ENCODE peak calls at places on chromosome 2, in five cellular contexts. X is A549; B is activated T-helper 1 cell treated with anti-CD3 and anti-CD28 coated beads, Interleukin-12 subunit alpha, Interleukin-12 subunit beta, Interleukin-2, Interleukin-4 antibody, amounts not matched to agents 30 ng/mL and 10 ng/mL and 1 ng/mL, durations not matched to agents 14 hours and 24 hours and 36 hours; D is immature natural killer cell; E is activated naive CD4-positive, alpha-beta T cell treated with anti-CD3 and anti-CD28 coated beads, Interleukin-2, amount 50 U/mL, for 72 hours. W is an unnamed sample.

GRCh38 chr2:221494556-221494955 is 77.5 kb downstream of the EPHA4 start:
- DNase-seq in E (no peak), B (no peak), D (no peak), X (no peak), W (no peak)

GRCh38 chr2:172404824-172405223 is 22.6 kb upstream of the ITGA6 start:
- DNase-seq in B (no peak), D (no peak), E (no peak), X (no peak), W (peak)

GRCh38 chr2:28894470-28895188 is at the start of gene WDR43:
- DNase-seq in D (peak), B (peak), X (peak), E (peak), W (peak)

GRCh38 chr2:238489896-238490295 is 63.2 kb downstream of the ASB1 start:
- DNase-seq in B (no peak), D (no peak), E (no peak), X (no peak), W (no peak)

GRCh38 chr2:219400562-219400961 is 12.8 kb upstream of the DNPEP start:
- DNase-seq in D (no peak), E (no peak), B (no peak), X (no peak), W (no peak)

GRCh38 chr2:150191349-150191748 is 296.1 kb downstream of the RND3 start:
- DNase-seq in D (no peak), E (no peak), B (no peak), X (no peak), W (no peak)

GRCh38 chr2:41914936-41915335 is 132.9 kb upstream of the PKDCC start:
- DNase-seq in B (no peak), D (no peak), X (no peak), E (no peak), W (no peak)

GRCh38 chr2:233061591-233062446 is 1.7 kb downstream of the INPP5D start:
- DNase-seq in E (peak), X (no peak), D (peak), B (no peak), W (no peak)

GRCh38 chr2:120831891-120832290 is 96.2 kb downstream of the GLI2 start:
- DNase-seq in D (no peak), B (no peak), X (no peak), E (no peak), W (no peak)

GRCh38 chr2:46970334-46971288 is 55.0 kb upstream of the MCFD2 start:
- DNase-seq in X (peak), E (no peak), B (no peak), D (no peak), W (no peak)

GRCh38 chr2:232761301-232761907 is 15.0 kb downstream of the KCNJ13 start:
- DNase-seq in B (peak), E (peak), X (peak), D (peak), W (no peak)

GRCh38 chr2:158095269-158095668 is 6.4 kb upstream of the UPP2 start:
- DNase-seq in E (no peak), X (no peak), B (no peak), D (no peak), W (no peak)

GRCh38 chr2:195307751-195308150 is 349.3 kb upstream of the SLC39A10 start:
- DNase-seq in B (no peak), D (no peak), E (no peak), X (no peak), W (no peak)

GRCh38 chr2:209633911-209634310 is 137.7 kb upstream of the UNC80 start:
- DNase-seq in X (no peak), E (no peak), B (no peak), D (no peak), W (no peak)

GRCh38 chr2:64165696-64166095 is 21.5 kb upstream of the PELI1 start:
- DNase-seq in B (no peak), D (no peak), E (no peak), X (no peak), W (no peak)

GRCh38 chr2:240876475-240877251 is 8.0 kb downstream of the AGXT start:
- DNase-seq in D (no peak), B (no peak), E (no peak), X (no peak), W (no peak)

GRCh38 chr2:219691551-219691950 is 64.1 kb downstream of the SLC4A3 start:
- DNase-seq in B (no peak), D (no peak), E (no peak), X (no peak), W (no peak)

GRCh38 chr2:113858764-113859163 is 31.1 kb upstream of the ACTR3 start:
- DNase-seq in D (no peak), B (no peak), E (no peak), X (peak), W (peak)

GRCh38 chr2:1910562-1911256 is 166.4 kb upstream of the PXDN start:
- DNase-seq in D (no peak), B (no peak), E (no peak), X (no peak), W (no peak)

GRCh38 chr2:187982668-187983067 is 309.0 kb upstream of the GULP1 start:
- DNase-seq in D (no peak), X (no peak), B (no peak), E (no peak), W (peak)

GRCh38 chr2:199261221-199261620 is 196.5 kb downstream of the SATB2 start:
- DNase-seq in X (no peak), E (no peak), D (no peak), B (no peak), W (peak)

GRCh38 chr2:199457147-199458016 is at the start of gene SATB2:
- DNase-seq in X (peak), B (no peak), E (peak), D (peak), W (no peak)

GRCh38 chr2:98634406-98635092 is 26.2 kb downstream of the UNC50 start:
- DNase-seq in E (peak), D (peak), B (peak), X (peak), W (no peak)

GRCh38 chr2:48039209-48039990 is 133.1 kb upstream of the FBXO11 start:
- DNase-seq in E (no peak), X (no peak), B (no peak), D (no peak), W (no peak)

GRCh38 chr2:177772529-177772928 is 300.0 kb downstream of the PDE11A start:
- DNase-seq in E (no peak), B (no peak), X (no peak), D (peak), W (no peak)

GRCh38 chr2:230068658-230069080 is at the start of gene SLC16A14:
- DNase-seq in B (peak), X (peak), D (peak), E (no peak), W (no peak)

GRCh38 chr2:197168705-197169104 is 141.9 kb downstream of the ANKRD44 start:
- DNase-seq in B (peak), E (peak), X (peak), D (peak), W (no peak)